ENCODE peak calls at places on chromosomes 2 and 18, in six cellular contexts. Y, T, Q, N, H and C are unnamed samples.
A peak's percentile ranks its signal among the peaks of the same experiment; 100 is the strongest.

GRCh38 chr2:33475381-33476099 is 909 bp upstream of the RASGRP3 start:
- DNase-seq in Y (peak; percentile 76), T (peak; percentile 83), Q (no peak), N (peak; percentile 61), H (peak; percentile 78), C (peak; percentile 40)

GRCh38 chr2:201854221-201854801 is 48.0 kb downstream of the CDK15 start:
- DNase-seq in Y (no peak), T (no peak), Q (no peak), N (no peak), H (no peak), C (no peak)

GRCh38 chr2:72859831-72860262 is 27.4 kb upstream of the SPR start:
- DNase-seq in Y (peak; percentile 79), T (peak; percentile 74), Q (no peak), N (peak; percentile 77), H (peak; percentile 77), C (peak; percentile 67)

GRCh38 chr2:60075048-60075447 is 478.4 kb downstream of the BCL11A start:
- DNase-seq in Y (no peak), T (no peak), Q (no peak), N (no peak), H (no peak), C (no peak)

GRCh38 chr2:53865264-53865663 is 5.5 kb upstream of the GPR75 start:
- DNase-seq in Y (no peak), T (no peak), Q (no peak), N (no peak), H (no peak), C (no peak)

GRCh38 chr2:148756292-148756975 is 111.9 kb downstream of the EPC2 start:
- DNase-seq in Y (no peak), T (no peak), Q (no peak), N (peak; percentile 50), H (no peak), C (no peak)

GRCh38 chr2:47354013-47354816 is 48.7 kb upstream of the MSH2 start:
- DNase-seq in Y (no peak), T (peak; percentile 84), Q (no peak), N (peak; percentile 74), H (no peak), C (no peak)

GRCh38 chr2:130837175-130837810 is 579 bp downstream of the ARHGEF4 start:
- DNase-seq in Y (no peak), T (no peak), Q (no peak), N (no peak), H (no peak), C (no peak)

GRCh38 chr2:30691948-30692828 is 115.1 kb downstream of the CAPN13 start:
- DNase-seq in Y (peak; percentile 34), T (peak; percentile 21), Q (no peak), N (no peak), H (no peak), C (no peak)

GRCh38 chr18:50183556-50183955 is 11.4 kb downstream of the MYO5B start:
- DNase-seq in Y (no peak), T (peak; percentile 35), Q (no peak), N (peak; percentile 25), H (peak; percentile 46), C (no peak)

GRCh38 chr2:185745864-185746859 is 7.6 kb downstream of the FSIP2 start:
- DNase-seq in Y (no peak), T (no peak), Q (no peak), N (peak; percentile 1), H (no peak), C (no peak)

GRCh38 chr2:51995293-51995692 is 963.4 kb upstream of the NRXN1 start:
- DNase-seq in Y (no peak), T (no peak), Q (no peak), N (no peak), H (no peak), C (no peak)

GRCh38 chr2:238169021-238169707 is 10.4 kb downstream of the ERFE start:
- DNase-seq in Y (no peak), T (no peak), Q (no peak), N (no peak), H (no peak), C (no peak)

GRCh38 chr2:144449028-144449406 is 70.9 kb downstream of the ZEB2 start:
- DNase-seq in Y (peak; percentile 51), T (no peak), Q (no peak), N (no peak), H (no peak), C (no peak)

GRCh38 chr2:190213441-190214335 is 105.9 kb downstream of the HIBCH start:
- DNase-seq in Y (no peak), T (peak; percentile 68), Q (no peak), N (no peak), H (no peak), C (no peak)

GRCh38 chr18:67232406-67232805 is 284.1 kb downstream of the DSEL start:
- DNase-seq in Y (no peak), T (no peak), Q (no peak), N (no peak), H (no peak), C (peak; percentile 25)

GRCh38 chr2:43100883-43101662 is 125.3 kb downstream of the ZFP36L2 start:
- DNase-seq in Y (peak; percentile 85), T (no peak), Q (no peak), N (no peak), H (no peak), C (peak; percentile 65)

GRCh38 chr2:226738821-226739507 is 60.7 kb downstream of the IRS1 start:
- DNase-seq in Y (no peak), T (no peak), Q (no peak), N (peak; percentile 79), H (no peak), C (no peak)

GRCh38 chr2:46001741-46002506 is 295.3 kb upstream of the EPAS1 start:
- DNase-seq in Y (no peak), T (no peak), Q (no peak), N (peak; percentile 37), H (no peak), C (no peak)
- H3K9ac ChIP-seq in Y (no peak overlapping the region), T (no peak overlapping the region), Q (no peak overlapping the region), N (no peak overlapping the region), H (no peak overlapping the region), C (no peak overlapping the region)

DNA sequence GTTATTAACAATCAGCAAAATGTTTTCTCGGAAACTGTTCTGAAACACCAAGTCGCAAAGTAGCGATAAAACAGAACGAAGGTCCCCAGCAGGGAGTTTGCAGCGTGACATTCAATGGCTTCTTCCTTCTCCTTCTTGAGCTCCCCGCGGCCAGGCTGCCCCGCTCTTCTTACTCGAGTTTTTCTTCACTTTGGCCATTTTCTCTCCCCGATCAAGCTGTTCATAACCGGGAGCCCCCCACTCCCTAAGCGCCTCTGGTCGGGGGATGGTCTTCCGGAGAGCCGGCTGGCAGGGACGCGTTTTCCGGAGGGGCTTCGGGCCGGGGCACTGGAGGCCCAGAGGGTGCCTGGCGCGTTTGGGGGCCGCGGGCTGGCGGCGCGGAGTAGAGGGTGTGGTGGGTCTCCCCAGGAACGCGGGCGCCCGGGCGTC is 5.2 kb downstream of the SP9 start:
- DNase-seq in Y (no peak), T (no peak), Q (no peak), N (no peak), H (no peak), C (no peak)
- H3K4me1 ChIP-seq in Y (peaks cover 22% of the 10 kb centered on the region), T (peaks cover 16% of the 10 kb centered on the region), Q (peaks cover 25% of the 10 kb centered on the region), N (peaks cover 63% of the 10 kb centered on the region), H (no peaks in the 10 kb centered on the region), C (peaks cover 7% of the 10 kb centered on the region)

GRCh38 chr2:45984366-45984765 is 312.8 kb upstream of the EPAS1 start:
- DNase-seq in Y (peak; percentile 13), T (no peak), Q (no peak), N (no peak), H (no peak), C (no peak)
- TF ChIP-seq YY1 in Y (no peak), T (no peak), Q (no peak), N (no peak), H (no peak), C (no peak)

GRCh38 chr2:98550165-98550564 is 58.1 kb downstream of the COA5 start:
- DNase-seq in Y (no peak), T (no peak), Q (no peak), N (no peak), H (no peak), C (no peak)
- H3K9ac ChIP-seq in Y (no peak overlapping the region), T (no peak overlapping the region), Q (peak overlapping the region; percentile 30), N (no peak overlapping the region), H (no peak overlapping the region), C (no peak overlapping the region)

GRCh38 chr2:68369340-68369734 is 4.3 kb downstream of the PLEK start:
- DNase-seq in Y (no peak), T (no peak), Q (no peak), N (no peak), H (no peak), C (no peak)

GRCh38 chr2:68365087-68365486 is at the start of gene PLEK:
- DNase-seq in Y (no peak), T (no peak), Q (no peak), N (no peak), H (no peak), C (no peak)

GRCh38 chr2:68368657-68369339 is 3.7 kb downstream of the PLEK start:
- DNase-seq in Y (no peak), T (no peak), Q (no peak), N (no peak), H (no peak), C (peak; percentile 6)

GRCh38 chr2:68366083-68366560 is 1.0 kb downstream of the PLEK start:
- DNase-seq in Y (no peak), T (no peak), Q (no peak), N (no peak), H (no peak), C (no peak)

DNA sequence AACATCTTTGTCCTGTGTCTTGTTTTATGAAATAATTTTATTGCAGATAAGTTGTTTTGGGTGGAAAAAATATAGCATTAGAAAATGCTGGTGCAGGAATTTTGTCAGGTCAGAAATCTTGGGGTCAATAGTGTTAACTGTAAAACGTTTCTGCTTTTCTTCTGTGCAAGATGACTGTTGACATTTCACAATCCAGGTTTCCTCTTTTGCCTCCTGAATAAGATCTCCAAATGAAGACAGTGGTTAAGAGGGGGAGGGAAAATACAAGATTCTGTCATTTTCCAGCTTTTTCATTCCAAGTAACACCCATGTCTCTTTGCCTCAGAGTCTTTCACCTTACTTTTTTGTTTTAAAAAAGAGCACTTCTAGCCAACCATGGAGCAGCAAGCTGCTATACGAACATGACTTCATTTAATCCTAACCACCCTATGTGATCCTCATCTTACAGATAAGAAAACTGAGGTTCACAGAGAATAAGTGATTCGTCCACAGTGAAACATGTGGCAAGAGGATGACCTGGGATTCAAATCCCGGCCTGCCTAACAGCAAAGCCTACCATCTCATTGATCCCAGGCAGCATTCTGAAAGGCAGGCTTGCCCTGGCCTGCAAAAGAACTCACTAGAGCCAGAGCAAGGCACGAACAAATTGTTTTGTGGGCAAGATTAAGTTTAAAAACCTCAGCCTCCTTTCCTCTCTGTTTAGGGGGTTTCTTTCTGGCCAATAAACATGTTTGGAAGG is 3.0 kb downstream of the PLEK start:
- DNase-seq in Y (no peak), T (no peak), Q (no peak), N (no peak), H (no peak), C (no peak)
- H3K4me1 ChIP-seq in Y (no peaks in the 10 kb centered on the region), T (peaks cover 12% of the 10 kb centered on the region), Q (peaks cover 25% of the 10 kb centered on the region), N (no peaks in the 10 kb centered on the region), H (no peaks in the 10 kb centered on the region), C (no peaks in the 10 kb centered on the region)

GRCh38 chr2:145874466-145874865 is 1354.5 kb upstream of the ZEB2 start:
- DNase-seq in Y (no peak), T (no peak), Q (no peak), N (no peak), H (no peak), C (no peak)
- TF ChIP-seq YY1 in Y (no peak), T (no peak), Q (no peak), N (no peak), H (no peak), C (no peak)